ENCODE peak calls at places on chromosome X, in six cellular contexts. One of them, this sample, is unnamed.

GRCh38 chrX:311156-312129 is 7.2 kb downstream of the GTPBP6 start:
- DNase-seq in heart right ventricle: no peak
- DNase-seq in activated naive CD4-positive, alpha-beta T cell treated with anti-CD3 and anti-CD28 coated beads, Interleukin-2, amount 10 ng/mL, durations not matched to agents 7 days and 5 days: no peak
- DNase-seq in effector CD4-positive, alpha-beta T cell: no peak
- DNase-seq in foreskin fibroblast: no peak
- DNase-seq in astrocyte of the spinal cord: no peak
- DNase-seq in this sample: no peak

GRCh38 chrX:21725498-21725897 is 32.4 kb downstream of the SMPX start:
- DNase-seq in activated naive CD4-positive, alpha-beta T cell treated with anti-CD3 and anti-CD28 coated beads, Interleukin-2, amount 10 ng/mL, durations not matched to agents 7 days and 5 days: no peak
- DNase-seq in astrocyte of the spinal cord: peak
- DNase-seq in foreskin fibroblast: peak
- DNase-seq in heart right ventricle: no peak
- DNase-seq in effector CD4-positive, alpha-beta T cell: no peak
- DNase-seq in this sample: no peak

GRCh38 chrX:16892504-16893362 is 22.6 kb upstream of the RBBP7 start:
- DNase-seq in heart right ventricle: peak
- DNase-seq in activated naive CD4-positive, alpha-beta T cell treated with anti-CD3 and anti-CD28 coated beads, Interleukin-2, amount 10 ng/mL, durations not matched to agents 7 days and 5 days: peak
- DNase-seq in foreskin fibroblast: peak
- DNase-seq in effector CD4-positive, alpha-beta T cell: peak
- DNase-seq in astrocyte of the spinal cord: peak
- DNase-seq in this sample: peak

GRCh38 chrX:11899091-11899490 is 141.1 kb downstream of the MSL3 start:
- DNase-seq in activated naive CD4-positive, alpha-beta T cell treated with anti-CD3 and anti-CD28 coated beads, Interleukin-2, amount 10 ng/mL, durations not matched to agents 7 days and 5 days: no peak
- DNase-seq in foreskin fibroblast: no peak
- DNase-seq in heart right ventricle: no peak
- DNase-seq in effector CD4-positive, alpha-beta T cell: no peak
- DNase-seq in astrocyte of the spinal cord: peak
- DNase-seq in this sample: no peak

GRCh38 chrX:124217289-124218251 is 114.9 kb upstream of the TEX13D start:
- DNase-seq in heart right ventricle: no peak
- DNase-seq in effector CD4-positive, alpha-beta T cell: peak
- DNase-seq in foreskin fibroblast: peak
- DNase-seq in activated naive CD4-positive, alpha-beta T cell treated with anti-CD3 and anti-CD28 coated beads, Interleukin-2, amount 10 ng/mL, durations not matched to agents 7 days and 5 days: peak
- DNase-seq in astrocyte of the spinal cord: peak
- DNase-seq in this sample: peak

GRCh38 chrX:131544218-131544617 is 344 bp downstream of the OR13H1 start:
- DNase-seq in astrocyte of the spinal cord: no peak
- DNase-seq in heart right ventricle: no peak
- DNase-seq in foreskin fibroblast: no peak
- DNase-seq in effector CD4-positive, alpha-beta T cell: no peak
- DNase-seq in activated naive CD4-positive, alpha-beta T cell treated with anti-CD3 and anti-CD28 coated beads, Interleukin-2, amount 10 ng/mL, durations not matched to agents 7 days and 5 days: no peak
- DNase-seq in this sample: no peak

GRCh38 chrX:110145305-110145704 is 142.4 kb downstream of the TMEM164 start:
- DNase-seq in effector CD4-positive, alpha-beta T cell: no peak
- DNase-seq in astrocyte of the spinal cord: no peak
- DNase-seq in activated naive CD4-positive, alpha-beta T cell treated with anti-CD3 and anti-CD28 coated beads, Interleukin-2, amount 10 ng/mL, durations not matched to agents 7 days and 5 days: no peak
- DNase-seq in heart right ventricle: no peak
- DNase-seq in foreskin fibroblast: no peak
- DNase-seq in this sample: no peak

GRCh38 chrX:619451-619811 is 11.2 kb upstream of the SHOX start:
- DNase-seq in heart right ventricle: no peak
- DNase-seq in astrocyte of the spinal cord: no peak
- DNase-seq in foreskin fibroblast: no peak
- DNase-seq in effector CD4-positive, alpha-beta T cell: no peak
- DNase-seq in activated naive CD4-positive, alpha-beta T cell treated with anti-CD3 and anti-CD28 coated beads, Interleukin-2, amount 10 ng/mL, durations not matched to agents 7 days and 5 days: no peak
- DNase-seq in this sample: no peak

GRCh38 chrX:143837444-143837843 is 46.4 kb upstream of the UBE2NL start:
- DNase-seq in astrocyte of the spinal cord: no peak
- DNase-seq in activated naive CD4-positive, alpha-beta T cell treated with anti-CD3 and anti-CD28 coated beads, Interleukin-2, amount 10 ng/mL, durations not matched to agents 7 days and 5 days: no peak
- DNase-seq in heart right ventricle: no peak
- DNase-seq in effector CD4-positive, alpha-beta T cell: no peak
- DNase-seq in foreskin fibroblast: no peak
- DNase-seq in this sample: no peak

GRCh38 chrX:50707376-50707775 is 106.6 kb downstream of the SHROOM4 start:
- DNase-seq in astrocyte of the spinal cord: no peak
- DNase-seq in heart right ventricle: no peak
- DNase-seq in foreskin fibroblast: no peak
- DNase-seq in effector CD4-positive, alpha-beta T cell: no peak
- DNase-seq in activated naive CD4-positive, alpha-beta T cell treated with anti-CD3 and anti-CD28 coated beads, Interleukin-2, amount 10 ng/mL, durations not matched to agents 7 days and 5 days: no peak
- DNase-seq in this sample: no peak

GRCh38 chrX:155967653-155968052 is 29.8 kb upstream of the IL9R start:
- DNase-seq in foreskin fibroblast: no peak
- DNase-seq in activated naive CD4-positive, alpha-beta T cell treated with anti-CD3 and anti-CD28 coated beads, Interleukin-2, amount 10 ng/mL, durations not matched to agents 7 days and 5 days: no peak
- DNase-seq in astrocyte of the spinal cord: no peak
- DNase-seq in heart right ventricle: no peak
- DNase-seq in effector CD4-positive, alpha-beta T cell: no peak
- DNase-seq in this sample: no peak

GRCh38 chrX:9878141-9878875 is 88.8 kb upstream of the CLDN34 start:
- DNase-seq in astrocyte of the spinal cord: no peak
- DNase-seq in heart right ventricle: no peak
- DNase-seq in effector CD4-positive, alpha-beta T cell: no peak
- DNase-seq in activated naive CD4-positive, alpha-beta T cell treated with anti-CD3 and anti-CD28 coated beads, Interleukin-2, amount 10 ng/mL, durations not matched to agents 7 days and 5 days: no peak
- DNase-seq in foreskin fibroblast: no peak
- DNase-seq in this sample: no peak

GRCh38 chrX:1450381-1451161 is 2.1 kb downstream of the ASMTL start:
- DNase-seq in effector CD4-positive, alpha-beta T cell: no peak
- DNase-seq in activated naive CD4-positive, alpha-beta T cell treated with anti-CD3 and anti-CD28 coated beads, Interleukin-2, amount 10 ng/mL, durations not matched to agents 7 days and 5 days: peak
- DNase-seq in foreskin fibroblast: no peak
- DNase-seq in astrocyte of the spinal cord: no peak
- DNase-seq in heart right ventricle: no peak
- DNase-seq in this sample: no peak

GRCh38 chrX:78747471-78747870 is at the start of gene LPAR4:
- DNase-seq in activated naive CD4-positive, alpha-beta T cell treated with anti-CD3 and anti-CD28 coated beads, Interleukin-2, amount 10 ng/mL, durations not matched to agents 7 days and 5 days: no peak
- DNase-seq in astrocyte of the spinal cord: peak
- DNase-seq in foreskin fibroblast: peak
- DNase-seq in heart right ventricle: no peak
- DNase-seq in effector CD4-positive, alpha-beta T cell: no peak
- DNase-seq in this sample: no peak

GRCh38 chrX:118530537-118530936 is 34.9 kb downstream of the DOCK11 start:
- DNase-seq in effector CD4-positive, alpha-beta T cell: no peak
- DNase-seq in foreskin fibroblast: peak
- DNase-seq in astrocyte of the spinal cord: no peak
- DNase-seq in heart right ventricle: no peak
- DNase-seq in activated naive CD4-positive, alpha-beta T cell treated with anti-CD3 and anti-CD28 coated beads, Interleukin-2, amount 10 ng/mL, durations not matched to agents 7 days and 5 days: no peak
- DNase-seq in this sample: no peak

GRCh38 chrX:31139966-31140365 is 68.1 kb upstream of the FTHL17 start:
- DNase-seq in foreskin fibroblast: no peak
- DNase-seq in effector CD4-positive, alpha-beta T cell: no peak
- DNase-seq in activated naive CD4-positive, alpha-beta T cell treated with anti-CD3 and anti-CD28 coated beads, Interleukin-2, amount 10 ng/mL, durations not matched to agents 7 days and 5 days: no peak
- DNase-seq in heart right ventricle: no peak
- DNase-seq in astrocyte of the spinal cord: no peak
- DNase-seq in this sample: no peak

This sample was measured in CD8-positive, alpha-beta memory T cell.